ENCODE peak calls at places on chromosomes 1 and 21, in four cellular contexts. Z is H1, M is K562, U is HepG2. T is an unnamed sample.

GRCh38 chr1:76095800-76096199 is 21.3 kb downstream of the ST6GALNAC3 start:
- DNase-seq in U (no peak), Z (peak; percentile 56), M (no peak), T (no peak)

GRCh38 chr1:218467101-218467728 is 122.1 kb downstream of the TGFB2 start:
- DNase-seq in Z (no peak), U (no peak), M (no peak), T (no peak)

GRCh38 chr21:33149166-33149565 is 79.2 kb downstream of the OLIG1 start:
- DNase-seq in U (no peak), Z (no peak), M (no peak), T (no peak)

GRCh38 chr1:115593365-115594259 is 48.2 kb upstream of the VANGL1 start:
- DNase-seq in M (no peak), Z (no peak), U (no peak), T (no peak)

GRCh38 chr1:177228721-177229088 is 57.9 kb downstream of the BRINP2 start:
- DNase-seq in Z (no peak), U (no peak), M (no peak), T (peak; percentile 57)

GRCh38 chr1:43285269-43285986 is at the start of gene C1orf210:
- DNase-seq in Z (peak; percentile 93), U (peak; percentile 62), M (peak; percentile 63), T (no peak)

GRCh38 chr1:43207229-43207853 is 35.2 kb downstream of the CFAP57 start:
- DNase-seq in U (no peak), Z (no peak), M (no peak), T (peak; percentile 71)

GRCh38 chr1:8182034-8182761 is 135.7 kb upstream of the SLC45A1 start:
- DNase-seq in Z (no peak), U (peak; percentile 85), M (no peak), T (peak; percentile 87)

GRCh38 chr21:40622531-40622930 is 224.4 kb downstream of the DSCAM start:
- DNase-seq in M (no peak), U (no peak), Z (no peak), T (no peak)

GRCh38 chr1:232385221-232385620 is 244.7 kb downstream of the SIPA1L2 start:
- DNase-seq in Z (no peak), M (no peak), U (no peak), T (no peak)

GRCh38 chr1:181222972-181223371 is 134.5 kb downstream of the IER5 start:
- DNase-seq in M (no peak), Z (no peak), U (no peak), T (no peak)

GRCh38 chr1:182279302-182279701 is 112.3 kb downstream of the GLUL start:
- DNase-seq in M (no peak), U (no peak), Z (no peak), T (no peak)

GRCh38 chr1:51234721-51235425 is 1.2 kb upstream of the RNF11 start:
- DNase-seq in M (peak; percentile 63), U (peak; percentile 59), Z (peak; percentile 36), T (peak; percentile 31)

GRCh38 chr1:235939488-235939775 is 72.7 kb upstream of the LYST start:
- DNase-seq in Z (no peak), M (no peak), U (no peak), T (no peak)

GRCh38 chr1:178174539-178174938 is 80.6 kb downstream of the RASAL2 start:
- DNase-seq in M (no peak), Z (no peak), U (no peak), T (no peak)

GRCh38 chr1:77370588-77371306 is 88.9 kb downstream of the AK5 start:
- DNase-seq in Z (no peak), U (no peak), M (no peak), T (no peak)

GRCh38 chr1:60765204-60765603 is 317.2 kb upstream of the NFIA start:
- DNase-seq in Z (no peak), M (peak; percentile 43), U (peak; percentile 46), T (no peak)

GRCh38 chr1:183871568-183871967 is 66.6 kb downstream of the RGL1 start:
- DNase-seq in U (no peak), Z (no peak), M (no peak), T (no peak)

GRCh38 chr1:160365325-160365724 is 1.5 kb upstream of the NHLH1 start:
- DNase-seq in U (no peak), Z (no peak), M (no peak), T (no peak)

GRCh38 chr1:202462342-202463076 is 114.0 kb downstream of the PPP1R12B start:
- DNase-seq in U (no peak), M (peak; percentile 47), Z (no peak), T (no peak)

GRCh38 chr1:171141336-171142051 is 43.6 kb upstream of the FMO2 start:
- DNase-seq in Z (no peak), M (no peak), U (no peak), T (no peak)

GRCh38 chr1:1943834-1944570 is 24.9 kb upstream of the TMEM52 start:
- DNase-seq in U (peak; percentile 61), M (peak; percentile 79), Z (peak; percentile 91), T (peak; percentile 71)

GRCh38 chr1:22105611-22106207 is 37.2 kb downstream of the WNT4 start:
- DNase-seq in U (peak; percentile 44), Z (no peak), M (peak; percentile 67), T (peak; percentile 56)

GRCh38 chr1:234408757-234409156 is 35.5 kb downstream of the COA6 start:
- DNase-seq in U (no peak), M (no peak), Z (no peak), T (no peak)

GRCh38 chr1:178513278-178513983 is 522 bp downstream of the TEX35 start:
- DNase-seq in M (no peak), Z (no peak), U (no peak), T (no peak)

DNA sequence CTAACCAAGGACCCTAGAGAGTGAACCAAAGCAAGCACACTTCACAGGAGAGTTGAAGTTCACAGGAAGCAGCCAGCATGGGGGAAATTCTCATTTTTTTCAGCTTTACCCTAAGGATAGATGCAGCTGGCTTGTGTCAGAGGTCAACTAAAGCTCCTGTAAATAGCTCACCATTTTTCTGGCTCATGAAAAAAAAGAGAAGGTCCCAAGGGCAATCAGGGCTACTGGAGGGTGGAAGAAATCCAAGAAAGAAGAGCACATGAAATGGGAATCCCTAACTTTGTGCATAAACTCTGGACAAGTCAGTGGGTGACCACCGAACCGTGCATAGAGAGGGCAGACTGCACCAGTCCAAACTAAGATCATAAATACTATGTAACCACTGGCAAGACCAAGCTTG is 58.4 kb downstream of the KCNJ15 start:
- DNase-seq in Z (no peak), U (no peak), M (no peak), T (no peak)
- TF ChIP-seq PHF8 in Z (no peak), U (no peak), M (no peak), T (no peak)

GRCh38 chr1:19028546-19029129 is 72.2 kb upstream of the IFFO2 start:
- DNase-seq in Z (no peak), M (no peak), U (no peak), T (no peak)
- TF ChIP-seq PHF8 in Z (no peak), M (no peak), U (no peak), T (no peak)

GRCh38 chr21:34724131-34724856 is 55.5 kb downstream of the CLIC6 start:
- DNase-seq in Z (no peak), U (no peak), M (no peak), T (no peak)

GRCh38 chr21:34724857-34725195 is 56.0 kb downstream of the CLIC6 start:
- DNase-seq in M (no peak), Z (no peak), U (no peak), T (no peak)

GRCh38 chr21:34728479-34728878 is 59.7 kb downstream of the CLIC6 start:
- DNase-seq in Z (no peak), U (no peak), M (no peak), T (no peak)

GRCh38 chr21:34730194-34730593 is 61.4 kb downstream of the CLIC6 start:
- DNase-seq in Z (no peak), U (no peak), M (no peak), T (no peak)

GRCh38 chr21:34726627-34727337 is 58.0 kb downstream of the CLIC6 start:
- DNase-seq in U (no peak), Z (no peak), M (no peak), T (no peak)
- TF ChIP-seq PHF8 in U (no peak), Z (no peak), M (no peak), T (no peak)

DNA sequence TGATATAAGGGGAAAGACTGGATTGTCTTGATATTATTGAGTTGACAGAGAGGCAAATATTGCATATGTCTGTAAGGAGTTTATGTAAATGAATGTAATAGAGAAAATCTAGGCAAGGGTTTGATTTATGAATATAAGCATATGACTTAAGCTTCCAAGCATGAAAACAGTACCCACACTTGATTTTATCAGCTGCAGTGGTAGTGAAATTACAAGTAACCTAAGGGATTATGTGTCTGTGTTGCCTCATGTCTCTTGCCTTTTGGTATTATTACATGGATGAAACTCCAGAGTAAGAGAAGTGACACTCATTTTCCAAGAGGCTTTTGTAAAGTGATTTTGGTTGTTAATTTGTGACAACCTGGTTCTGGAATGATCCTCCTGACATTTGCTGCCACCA is 1678.9 kb downstream of the KCNT2 start:
- DNase-seq in M (no peak), Z (no peak), U (no peak), T (no peak)
- TF ChIP-seq PHF8 in M (no peak), Z (no peak), U (no peak), T (no peak)

DNA sequence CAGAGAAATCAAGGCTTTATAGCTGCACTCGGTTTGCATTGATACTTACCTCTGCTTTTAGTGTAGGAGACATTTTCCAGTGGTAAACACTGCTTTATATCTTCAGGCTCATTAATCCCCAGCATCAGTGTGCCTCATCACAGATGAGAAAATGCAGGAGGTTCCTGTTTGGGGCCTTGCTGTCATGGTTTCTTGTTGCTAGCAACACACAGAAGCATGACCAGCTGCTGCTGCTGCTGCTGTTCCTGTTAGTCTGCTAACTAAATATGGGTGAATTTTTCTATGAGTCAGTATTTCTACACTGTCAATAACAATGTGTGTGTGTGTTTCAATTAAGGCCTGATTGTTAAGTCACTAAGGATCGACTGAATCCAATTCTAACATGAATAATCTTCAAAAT is 85.8 kb upstream of the RGS1 start:
- DNase-seq in Z (no peak), U (no peak), M (no peak), T (no peak)
- TF ChIP-seq PHF8 in Z (no peak), U (no peak), M (no peak), T (no peak)

DNA sequence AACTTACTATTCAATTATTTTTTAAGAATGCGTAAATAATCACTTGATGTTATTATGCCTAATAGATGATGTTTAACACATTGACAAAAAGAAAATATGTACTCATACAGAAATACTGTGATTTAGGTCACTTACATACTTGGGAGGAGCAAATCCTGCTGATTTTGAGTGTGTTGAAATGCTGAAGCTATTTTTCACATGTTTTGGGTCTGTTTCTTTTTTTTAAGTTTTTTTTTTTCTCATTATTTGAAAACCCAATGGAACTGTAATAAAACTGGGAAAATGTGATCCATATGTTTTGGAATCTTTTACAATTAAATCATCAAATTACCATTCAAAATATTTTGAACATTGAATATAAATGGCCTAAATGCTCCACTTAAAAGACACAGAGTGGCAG is 366.2 kb upstream of the ADAMTS5 start:
- DNase-seq in U (no peak), Z (no peak), M (no peak), T (no peak)
- TF ChIP-seq PHF8 in U (no peak), Z (no peak), M (no peak), T (no peak)

DNA sequence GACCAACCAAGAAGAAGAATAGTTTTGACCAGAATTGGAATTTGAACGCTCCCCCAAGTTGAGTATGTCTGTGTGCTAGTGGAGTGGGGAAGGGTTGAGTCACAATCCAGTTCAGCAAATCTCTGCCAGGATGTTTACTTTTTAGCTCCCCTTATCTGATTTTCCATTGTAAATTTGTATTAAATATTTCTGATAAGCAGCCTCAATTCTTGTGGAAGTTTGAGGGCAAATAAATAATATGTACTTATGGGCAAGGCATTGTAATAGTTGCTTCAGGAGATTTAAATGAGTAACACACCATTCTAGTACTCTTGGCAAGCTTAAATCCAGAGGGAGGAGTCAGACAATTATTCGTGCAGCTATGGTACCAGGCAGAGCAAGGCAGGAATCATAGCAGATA is 14.4 kb downstream of the CXADR start:
- DNase-seq in U (peak; percentile 83), M (no peak), Z (no peak), T (peak; percentile 77)
- TF ChIP-seq PHF8 in U (no peak), M (no peak), Z (no peak), T (no peak)

GRCh38 chr1:205576805-205577761 is 54.7 kb downstream of the ELK4 start:
- DNase-seq in Z (no peak), U (no peak), M (no peak), T (peak; percentile 15)
- TF ChIP-seq PHF8 in Z (no peak), U (no peak), M (no peak), T (no peak)